ENCODE peak calls at places on chromosomes 12 and 14, in nine cellular contexts. H is non-pigmented ciliary epithelial cell; C is GDM1; A is activated effector memory CD4-positive, alpha-beta T cell treated with anti-CD3 and anti-CD28 coated beads, Interleukin-2, amount 50 U/mL, for 16 hours; U is activated naive CD8-positive, alpha-beta T cell treated with anti-CD3 and anti-CD28 coated beads for 36 hours; F is CMK; P is OCI-M1; I is AG04449; R is AG09319. V is an unnamed sample.

GRCh38 chr14:96256420-96256819 is 410 bp downstream of the BDKRB1 start:
- DNase-seq in A (no peak), F (no peak), P (no peak), R (peak), C (no peak), I (no peak), H (no peak), U (no peak), V (no peak)

GRCh38 chr12:20436367-20436766 is 68.0 kb downstream of the PDE3A start:
- DNase-seq in P (peak), R (no peak), C (no peak), U (no peak), I (no peak), H (no peak), F (no peak), A (no peak), V (no peak)

GRCh38 chr12:65614259-65614658 is 210.0 kb upstream of the HMGA2 start:
- DNase-seq in I (no peak), U (no peak), F (no peak), R (no peak), P (no peak), C (no peak), H (no peak), A (no peak), V (no peak)

GRCh38 chr12:76158518-76159321 is 74.2 kb upstream of the NAP1L1 start:
- DNase-seq in F (no peak), I (peak), P (peak), R (peak), H (no peak), A (peak), U (peak), C (peak), V (peak)

GRCh38 chr12:6468283-6468575 is 2.2 kb downstream of the VAMP1 start:
- DNase-seq in C (no peak), U (no peak), P (no peak), I (no peak), H (no peak), R (no peak), F (no peak), A (no peak), V (no peak)

GRCh38 chr14:53509227-53509822 is 356.2 kb upstream of the DDHD1 start:
- DNase-seq in P (no peak), I (no peak), U (no peak), H (no peak), F (no peak), A (no peak), C (no peak), R (peak), V (no peak)

GRCh38 chr12:58847876-58848600 is 72.3 kb downstream of the LRIG3 start:
- DNase-seq in H (no peak), U (no peak), P (no peak), I (no peak), C (no peak), R (no peak), F (no peak), A (no peak), V (no peak)

GRCh38 chr12:69383074-69383473 is 23.5 kb downstream of the YEATS4 start:
- DNase-seq in R (no peak), F (no peak), U (no peak), A (no peak), H (no peak), C (no peak), I (no peak), P (no peak), V (no peak)

V was measured in trophoblast cell.